ENCODE peak calls at places on chromosomes 12 and 14, in eight cellular contexts. M is SK-N-SH, T is HCT116, L is GM23248, N is GM23338, O is neural progenitor cell, W is hepatocyte, V is PC-3. E is an unnamed sample.

GRCh38 chr14:29749327-29749726 is 178.3 kb downstream of the PRKD1 start:
- DNase-seq in M (no peak), N (no peak), W (no peak), V (peak), O (no peak), T (no peak), L (peak), E (no peak)

GRCh38 chr12:104720346-104721064 is 237.6 kb downstream of the SLC41A2 start:
- DNase-seq in L (peak), W (no peak), N (no peak), O (no peak), M (no peak), T (no peak), V (no peak), E (no peak)

GRCh38 chr12:96948782-96949181 is 41.7 kb downstream of the NEDD1 start:
- DNase-seq in M (no peak), N (no peak), V (no peak), W (no peak), O (no peak), L (no peak), T (no peak), E (no peak)

GRCh38 chr14:81516941-81517797 is 16.5 kb downstream of the SEL1L start:
- DNase-seq in N (peak), V (peak), M (no peak), W (peak), T (no peak), L (peak), O (peak), E (no peak)

GRCh38 chr12:20588057-20588456 is 107.1 kb upstream of the SLCO1C1 start:
- DNase-seq in T (no peak), N (no peak), V (no peak), L (no peak), O (peak), M (peak), W (no peak), E (no peak)

GRCh38 chr12:123076604-123077297 is 74.1 kb downstream of the PITPNM2 start:
- DNase-seq in T (no peak), V (peak), O (no peak), M (peak), N (no peak), W (no peak), L (peak), E (no peak)

GRCh38 chr14:75259510-75259855 is 19.1 kb upstream of the FOS start:
- DNase-seq in N (peak), T (no peak), M (peak), O (no peak), L (peak), V (peak), W (peak), E (no peak)

GRCh38 chr12:120094485-120094884 is 22.1 kb downstream of the RAB35 start:
- DNase-seq in W (no peak), L (no peak), O (no peak), M (peak), V (no peak), N (no peak), T (no peak), E (no peak)

GRCh38 chr12:92414383-92415065 is 268.9 kb upstream of the BTG1 start:
- DNase-seq in L (no peak), V (no peak), N (no peak), M (no peak), W (no peak), T (no peak), O (no peak), E (no peak)

GRCh38 chr14:92973798-92974372 is 50.9 kb downstream of the CHGA start:
- DNase-seq in L (peak), T (no peak), M (no peak), O (no peak), N (no peak), V (no peak), W (peak), E (no peak)

GRCh38 chr14:61475316-61475715 is 153.9 kb downstream of the PRKCH start:
- DNase-seq in N (peak), M (no peak), L (peak), W (peak), V (peak), O (peak), T (peak), E (peak)

GRCh38 chr12:4293299-4293941 is 19.9 kb downstream of the CCND2 start:
- DNase-seq in L (no peak), T (no peak), V (no peak), N (no peak), W (no peak), O (no peak), M (no peak), E (no peak)

GRCh38 chr14:94014375-94014774 is 11.8 kb upstream of the OTUB2 start:
- DNase-seq in O (no peak), T (no peak), N (no peak), V (no peak), L (no peak), M (no peak), W (no peak), E (no peak)

GRCh38 chr14:94011795-94012194 is 14.3 kb upstream of the OTUB2 start:
- DNase-seq in T (no peak), O (no peak), N (no peak), W (no peak), V (no peak), L (peak), M (no peak), E (peak)

GRCh38 chr14:94008234-94008633 is 11.1 kb downstream of the CCDC197 start:
- DNase-seq in N (no peak), T (no peak), L (no peak), M (no peak), V (no peak), O (no peak), W (no peak), E (no peak)

GRCh38 chr14:94009767-94010166 is 12.7 kb downstream of the CCDC197 start:
- DNase-seq in L (peak), W (no peak), V (peak), T (no peak), N (no peak), O (no peak), M (no peak), E (no peak)

DNA sequence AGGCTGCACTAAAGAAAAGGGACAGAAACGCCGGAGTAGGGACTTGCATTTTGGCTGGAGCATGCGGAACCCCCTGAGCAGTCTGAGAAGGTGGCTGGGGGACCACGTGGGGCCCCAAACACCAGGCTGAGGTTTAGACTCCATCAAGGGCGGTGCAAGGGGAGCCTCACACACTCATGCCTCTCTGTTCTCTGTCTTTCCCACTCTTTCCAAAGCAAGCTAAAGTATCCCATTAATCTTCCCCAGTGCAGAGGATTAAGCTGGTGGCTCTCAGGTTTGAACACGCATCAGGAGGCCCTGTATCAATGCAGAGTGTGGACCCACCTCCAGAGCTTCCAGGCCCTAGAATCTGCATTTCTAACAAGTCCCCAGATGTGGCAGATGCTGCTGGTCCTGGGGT is 13.5 kb downstream of the CCDC197 start:
- DNase-seq in N (no peak), W (no peak), O (no peak), M (no peak), T (no peak), V (no peak), L (no peak), E (no peak)
- TF ChIP-seq EZH2phosphoT487 in N (no peak), W (no peak), O (no peak), M (no peak), T (no peak), V (no peak), L (no peak), E (no peak)

GRCh38 chr12:67439611-67440010 is 170.5 kb downstream of the CAND1 start:
- DNase-seq in W (no peak), N (no peak), M (no peak), T (no peak), O (no peak), L (no peak), V (no peak), E (no peak)

GRCh38 chr12:67433393-67434175 is 164.4 kb downstream of the CAND1 start:
- DNase-seq in T (no peak), W (no peak), L (peak), O (no peak), N (no peak), M (no peak), V (peak), E (peak)

GRCh38 chr12:67437011-67437410 is 167.9 kb downstream of the CAND1 start:
- DNase-seq in L (no peak), T (no peak), W (no peak), V (no peak), M (no peak), N (no peak), O (no peak), E (no peak)

GRCh38 chr12:67434653-67435375 is 165.7 kb downstream of the CAND1 start:
- DNase-seq in L (peak), N (no peak), V (peak), T (no peak), M (no peak), O (no peak), W (peak), E (no peak)

GRCh38 chr12:67436230-67436629 is 167.1 kb downstream of the CAND1 start:
- DNase-seq in W (no peak), V (peak), L (no peak), O (no peak), N (no peak), T (no peak), M (no peak), E (no peak)
- H3K27ac ChIP-seq in W (peak), V (peak), L (no peak), O (no peak), N (no peak), T (no peak), M (peak), E (no peak)

GRCh38 chr14:104385189-104386135 is 194.1 kb upstream of the C14orf180 start:
- DNase-seq in M (no peak), W (no peak), L (no peak), T (no peak), O (no peak), V (no peak), N (no peak), E (no peak)

GRCh38 chr14:104382361-104383087 is 197.0 kb upstream of the C14orf180 start:
- DNase-seq in N (no peak), T (no peak), O (no peak), W (no peak), L (no peak), M (no peak), V (no peak), E (no peak)

GRCh38 chr14:104383931-104384775 is 195.4 kb upstream of the C14orf180 start:
- DNase-seq in W (no peak), O (peak), M (peak), T (no peak), N (no peak), V (no peak), L (no peak), E (no peak)

GRCh38 chr14:104384776-104385071 is 194.8 kb upstream of the C14orf180 start:
- DNase-seq in L (no peak), M (peak), N (no peak), T (no peak), O (no peak), W (no peak), V (no peak), E (no peak)

DNA sequence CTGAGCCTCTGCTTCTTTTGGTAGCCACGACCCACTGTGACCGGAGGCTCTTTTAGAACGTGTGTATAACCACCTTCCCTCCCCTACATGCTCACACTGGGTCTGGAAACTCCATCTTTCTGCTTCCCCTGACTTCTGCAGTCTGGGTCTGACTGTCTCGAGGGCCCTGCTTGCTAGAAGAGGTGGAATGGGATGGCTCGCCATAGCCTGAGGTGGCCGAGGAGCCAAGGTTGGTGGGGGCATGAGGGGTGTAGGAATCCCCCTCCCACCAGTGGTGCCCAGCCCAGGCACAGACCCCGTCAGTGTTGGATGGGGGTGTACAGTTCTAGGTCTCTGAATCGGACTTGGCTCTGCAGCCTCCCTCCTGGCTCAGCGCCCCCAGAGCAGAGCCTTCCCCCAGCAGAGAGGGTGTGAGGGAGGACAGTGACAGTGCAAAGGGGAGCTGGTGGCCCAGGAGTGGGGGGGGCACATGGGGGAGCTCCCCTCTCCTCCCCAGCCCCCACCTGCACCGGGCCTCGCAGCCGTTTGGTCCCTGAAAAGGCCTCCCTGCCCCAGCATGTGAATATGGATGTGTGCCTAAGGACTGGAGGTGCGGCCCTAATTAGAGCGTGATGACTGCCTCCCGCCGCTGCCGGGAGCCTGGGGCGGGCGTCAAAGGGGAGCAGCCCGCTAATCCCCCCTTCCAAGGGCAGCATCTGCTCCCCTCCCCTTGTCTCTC is 196.3 kb upstream of the C14orf180 start:
- DNase-seq in L (no peak), M (peak), O (peak), W (no peak), N (no peak), T (no peak), V (no peak), E (no peak)
- TF ChIP-seq EZH2phosphoT487 in L (no peak), M (no peak), O (no peak), W (no peak), N (no peak), T (no peak), V (no peak), E (no peak)

GRCh38 chr14:103330536-103330935 is 3.5 kb upstream of the EIF5 start:
- DNase-seq in M (no peak), W (no peak), V (no peak), N (no peak), L (no peak), O (no peak), T (no peak), E (peak)

GRCh38 chr14:103329421-103330347 is 4.4 kb upstream of the EIF5 start:
- DNase-seq in N (no peak), W (peak), M (no peak), T (no peak), L (peak), V (no peak), O (no peak), E (peak)

GRCh38 chr14:103326078-103326477 is 8.0 kb upstream of the EIF5 start:
- DNase-seq in V (no peak), L (no peak), W (no peak), O (no peak), T (no peak), M (no peak), N (no peak), E (no peak)
- H3K27ac ChIP-seq in V (no peak), L (no peak), W (no peak), O (no peak), T (no peak), M (no peak), N (no peak), E (no peak)

GRCh38 chr12:12872139-12872933 is 19.0 kb upstream of the GPRC5A start:
- DNase-seq in L (peak), T (peak), O (no peak), W (peak), N (peak), V (peak), M (no peak), E (no peak)
- TF ChIP-seq EZH2phosphoT487 in L (no peak), T (no peak), O (no peak), W (no peak), N (no peak), V (no peak), M (no peak), E (no peak)

DNA sequence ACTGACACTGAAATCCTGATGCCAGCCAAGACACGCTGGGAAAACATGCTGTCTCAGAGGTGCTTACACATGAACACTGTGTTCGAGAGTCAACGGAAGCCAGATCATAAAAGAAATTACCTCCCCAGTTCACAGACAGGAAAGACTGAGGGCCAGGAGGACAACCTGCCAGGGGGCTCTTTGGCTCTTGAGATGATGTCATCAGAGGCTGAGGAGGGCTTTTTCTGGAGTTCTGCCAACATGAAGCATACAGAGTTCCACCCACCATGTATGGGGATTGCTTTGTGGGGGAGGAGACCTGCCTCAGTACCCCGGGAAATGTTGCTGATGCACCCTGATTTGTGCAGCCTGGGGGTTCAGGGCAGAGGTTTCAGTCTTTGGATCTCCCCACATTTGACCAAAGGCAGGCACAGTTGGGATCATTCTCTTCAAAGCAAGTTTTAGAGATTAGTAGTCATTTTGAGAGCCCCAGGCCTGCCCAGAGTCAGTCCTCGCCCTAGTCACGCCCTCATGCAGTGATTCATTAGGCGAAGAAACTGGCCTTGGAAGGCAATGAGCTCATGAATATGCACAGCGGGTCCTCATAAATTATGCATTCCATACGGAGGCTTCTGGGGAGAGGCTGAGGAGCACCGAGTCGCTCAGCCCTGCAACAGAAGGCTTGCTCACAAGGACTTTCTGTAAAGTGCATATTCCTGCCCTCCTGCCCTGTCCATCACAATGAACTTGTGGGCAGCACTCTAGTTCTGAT is 34.9 kb upstream of the EML1 start:
- DNase-seq in M (no peak), N (peak), O (peak), T (no peak), L (peak), V (peak), W (peak), E (no peak)
- H3K27ac ChIP-seq in M (peak), N (no peak), O (no peak), T (no peak), L (peak), V (peak), W (no peak), E (no peak)

GRCh38 chr12:125287155-125287847 is 222.1 kb downstream of the AACS start:
- DNase-seq in V (no peak), O (no peak), L (no peak), W (no peak), N (no peak), M (no peak), T (no peak), E (no peak)
- TF ChIP-seq EZH2phosphoT487 in V (no peak), O (no peak), L (no peak), W (no peak), N (no peak), M (no peak), T (no peak), E (no peak)

E was measured in OCI-LY7.